ENCODE peak calls at places on chromosomes 6 and 20, in six cellular contexts. One of them, this sample, is unnamed.

GRCh38 chr20:1577906-1578305 is 20.4 kb upstream of the SIRPD start:
- DNase-seq in MCF 10A: no peak
- DNase-seq in mesendoderm: no peak
- DNase-seq in AG10803: no peak
- DNase-seq in erythroblast: no peak
- DNase-seq in activated T-cell treated with anti-CD3 and anti-CD28 coated beads, Interleukin-2, amount 50 U/mL, for 48 hours: no peak
- DNase-seq in this sample: no peak

GRCh38 chr6:36636687-36637418 is 41.7 kb upstream of the CDKN1A start:
- DNase-seq in mesendoderm: no peak
- DNase-seq in erythroblast: no peak
- DNase-seq in MCF 10A: no peak
- DNase-seq in activated T-cell treated with anti-CD3 and anti-CD28 coated beads, Interleukin-2, amount 50 U/mL, for 48 hours: no peak
- DNase-seq in AG10803: no peak
- DNase-seq in this sample: no peak

GRCh38 chr6:137799950-137800568 is 67.0 kb upstream of the TNFAIP3 start:
- DNase-seq in mesendoderm: peak; percentile 68
- DNase-seq in activated T-cell treated with anti-CD3 and anti-CD28 coated beads, Interleukin-2, amount 50 U/mL, for 48 hours: peak; percentile 64
- DNase-seq in MCF 10A: peak; percentile 84
- DNase-seq in erythroblast: peak; percentile 74
- DNase-seq in AG10803: peak; percentile 48
- DNase-seq in this sample: peak; percentile 64

GRCh38 chr6:101444717-101445116 is 51.2 kb downstream of the GRIK2 start:
- DNase-seq in mesendoderm: no peak
- DNase-seq in activated T-cell treated with anti-CD3 and anti-CD28 coated beads, Interleukin-2, amount 50 U/mL, for 48 hours: no peak
- DNase-seq in MCF 10A: no peak
- DNase-seq in AG10803: no peak
- DNase-seq in erythroblast: no peak
- DNase-seq in this sample: no peak

GRCh38 chr6:170575250-170575649 is 9.2 kb downstream of the PDCD2 start:
- DNase-seq in mesendoderm: peak; percentile 31
- DNase-seq in activated T-cell treated with anti-CD3 and anti-CD28 coated beads, Interleukin-2, amount 50 U/mL, for 48 hours: no peak
- DNase-seq in erythroblast: peak; percentile 38
- DNase-seq in MCF 10A: no peak
- DNase-seq in AG10803: no peak
- DNase-seq in this sample: peak; percentile 59

GRCh38 chr6:13766201-13766634 is 48.1 kb downstream of the MCUR1 start:
- DNase-seq in MCF 10A: peak; percentile 21
- DNase-seq in AG10803: peak; percentile 84
- DNase-seq in activated T-cell treated with anti-CD3 and anti-CD28 coated beads, Interleukin-2, amount 50 U/mL, for 48 hours: no peak
- DNase-seq in erythroblast: no peak
- DNase-seq in mesendoderm: no peak
- DNase-seq in this sample: no peak

GRCh38 chr6:36068603-36069002 is 41.0 kb downstream of the MAPK14 start:
- DNase-seq in AG10803: no peak
- DNase-seq in erythroblast: peak; percentile 33
- DNase-seq in MCF 10A: no peak
- DNase-seq in activated T-cell treated with anti-CD3 and anti-CD28 coated beads, Interleukin-2, amount 50 U/mL, for 48 hours: no peak
- DNase-seq in mesendoderm: no peak
- DNase-seq in this sample: no peak

GRCh38 chr20:56628015-56628872 is 862 bp upstream of the TFAP2C start:
- DNase-seq in AG10803: no peak
- DNase-seq in MCF 10A: no peak
- DNase-seq in erythroblast: peak; percentile 35
- DNase-seq in mesendoderm: peak; percentile 60
- DNase-seq in activated T-cell treated with anti-CD3 and anti-CD28 coated beads, Interleukin-2, amount 50 U/mL, for 48 hours: peak; percentile 38
- DNase-seq in this sample: no peak

GRCh38 chr6:1395941-1396908 is 6.8 kb downstream of the FOXF2 start:
- DNase-seq in mesendoderm: no peak
- DNase-seq in erythroblast: no peak
- DNase-seq in AG10803: no peak
- DNase-seq in activated T-cell treated with anti-CD3 and anti-CD28 coated beads, Interleukin-2, amount 50 U/mL, for 48 hours: no peak
- DNase-seq in MCF 10A: no peak
- DNase-seq in this sample: no peak

GRCh38 chr6:80143312-80143960 is 37.0 kb downstream of the BCKDHB start:
- DNase-seq in MCF 10A: peak; percentile 98
- DNase-seq in mesendoderm: no peak
- DNase-seq in erythroblast: peak; percentile 33
- DNase-seq in activated T-cell treated with anti-CD3 and anti-CD28 coated beads, Interleukin-2, amount 50 U/mL, for 48 hours: no peak
- DNase-seq in AG10803: peak; percentile 86
- DNase-seq in this sample: no peak

GRCh38 chr6:149889321-149889720 is 8.6 kb downstream of the RAET1E start:
- DNase-seq in AG10803: no peak
- DNase-seq in erythroblast: no peak
- DNase-seq in MCF 10A: peak; percentile 92
- DNase-seq in mesendoderm: no peak
- DNase-seq in activated T-cell treated with anti-CD3 and anti-CD28 coated beads, Interleukin-2, amount 50 U/mL, for 48 hours: no peak
- DNase-seq in this sample: no peak

GRCh38 chr6:13184089-13184468 is 144.3 kb downstream of the TBC1D7 start:
- DNase-seq in activated T-cell treated with anti-CD3 and anti-CD28 coated beads, Interleukin-2, amount 50 U/mL, for 48 hours: no peak
- DNase-seq in mesendoderm: no peak
- DNase-seq in AG10803: no peak
- DNase-seq in MCF 10A: no peak
- DNase-seq in erythroblast: no peak
- DNase-seq in this sample: no peak

GRCh38 chr20:46837083-46837482 is 57.6 kb upstream of the EYA2 start:
- DNase-seq in erythroblast: no peak
- DNase-seq in activated T-cell treated with anti-CD3 and anti-CD28 coated beads, Interleukin-2, amount 50 U/mL, for 48 hours: no peak
- DNase-seq in MCF 10A: no peak
- DNase-seq in AG10803: no peak
- DNase-seq in mesendoderm: no peak
- DNase-seq in this sample: no peak

GRCh38 chr6:82033631-82034211 is 213.8 kb downstream of the IBTK start:
- DNase-seq in mesendoderm: no peak
- DNase-seq in MCF 10A: no peak
- DNase-seq in erythroblast: no peak
- DNase-seq in AG10803: peak; percentile 37
- DNase-seq in activated T-cell treated with anti-CD3 and anti-CD28 coated beads, Interleukin-2, amount 50 U/mL, for 48 hours: no peak
- DNase-seq in this sample: no peak

GRCh38 chr20:2358006-2358405 is 22.7 kb upstream of the TGM6 start:
- DNase-seq in mesendoderm: no peak
- DNase-seq in activated T-cell treated with anti-CD3 and anti-CD28 coated beads, Interleukin-2, amount 50 U/mL, for 48 hours: no peak
- DNase-seq in AG10803: no peak
- DNase-seq in erythroblast: no peak
- DNase-seq in MCF 10A: no peak
- DNase-seq in this sample: no peak

GRCh38 chr6:163780993-163781392 is 366.5 kb downstream of the QKI start:
- DNase-seq in erythroblast: peak; percentile 5
- DNase-seq in activated T-cell treated with anti-CD3 and anti-CD28 coated beads, Interleukin-2, amount 50 U/mL, for 48 hours: no peak
- DNase-seq in MCF 10A: no peak
- DNase-seq in AG10803: no peak
- DNase-seq in mesendoderm: no peak
- DNase-seq in this sample: no peak

GRCh38 chr20:5001174-5002076 is at the start of gene SLC23A2:
- DNase-seq in MCF 10A: no peak
- DNase-seq in activated T-cell treated with anti-CD3 and anti-CD28 coated beads, Interleukin-2, amount 50 U/mL, for 48 hours: peak; percentile 67
- DNase-seq in AG10803: no peak
- DNase-seq in mesendoderm: peak; percentile 31
- DNase-seq in erythroblast: peak; percentile 64
- DNase-seq in this sample: peak; percentile 36

GRCh38 chr6:122696079-122696478 is 83.4 kb upstream of the FABP7 start:
- DNase-seq in activated T-cell treated with anti-CD3 and anti-CD28 coated beads, Interleukin-2, amount 50 U/mL, for 48 hours: no peak
- DNase-seq in erythroblast: no peak
- DNase-seq in MCF 10A: peak; percentile 60
- DNase-seq in mesendoderm: peak; percentile 64
- DNase-seq in AG10803: peak; percentile 66
- DNase-seq in this sample: peak; percentile 72

GRCh38 chr6:116512155-116512559 is 718 bp downstream of the CALHM5 start:
- DNase-seq in mesendoderm: no peak
- DNase-seq in AG10803: no peak
- DNase-seq in erythroblast: no peak
- DNase-seq in MCF 10A: no peak
- DNase-seq in activated T-cell treated with anti-CD3 and anti-CD28 coated beads, Interleukin-2, amount 50 U/mL, for 48 hours: no peak
- DNase-seq in this sample: no peak

This sample was measured in RKO.